ENCODE peak calls at places on chromosomes 7 and 10, in five cellular contexts. One of them, this sample, is unnamed.

GRCh38 chr10:80535671-80536360 is 1.9 kb upstream of the SH2D4B start:
- DNase-seq in lung: peak; percentile 74
- DNase-seq in stomach: peak; percentile 70
- DNase-seq in tibial artery: peak; percentile 82
- DNase-seq in endothelial cell: no peak
- DNase-seq in this sample: peak; percentile 86

GRCh38 chr10:97920865-97921264 is 71.2 kb downstream of the GOLGA7B start:
- DNase-seq in lung: no peak
- DNase-seq in stomach: no peak
- DNase-seq in tibial artery: no peak
- DNase-seq in endothelial cell: no peak
- DNase-seq in this sample: no peak

GRCh38 chr10:33571616-33572015 is 237.1 kb upstream of the NRP1 start:
- DNase-seq in lung: no peak
- DNase-seq in stomach: no peak
- DNase-seq in tibial artery: no peak
- DNase-seq in endothelial cell: no peak
- DNase-seq in this sample: peak; percentile 63

GRCh38 chr10:79304479-79305087 is 42.7 kb upstream of the PPIF start:
- DNase-seq in lung: no peak
- DNase-seq in stomach: no peak
- DNase-seq in tibial artery: no peak
- DNase-seq in endothelial cell: no peak
- DNase-seq in this sample: no peak

GRCh38 chr7:50476953-50477625 is 26.9 kb upstream of the FIGNL1 start:
- DNase-seq in lung: no peak
- DNase-seq in stomach: no peak
- DNase-seq in tibial artery: no peak
- DNase-seq in endothelial cell: no peak
- DNase-seq in this sample: no peak

GRCh38 chr7:42726066-42726785 is 185.6 kb downstream of the C7orf25 start:
- DNase-seq in lung: no peak
- DNase-seq in stomach: no peak
- DNase-seq in tibial artery: no peak
- DNase-seq in endothelial cell: no peak
- DNase-seq in this sample: no peak

GRCh38 chr10:88896336-88897018 is 16.4 kb downstream of the STAMBPL1 start:
- DNase-seq in lung: no peak
- DNase-seq in stomach: no peak
- DNase-seq in tibial artery: no peak
- DNase-seq in endothelial cell: no peak
- DNase-seq in this sample: no peak

GRCh38 chr10:114504769-114505579 is 100.7 kb upstream of the AFAP1L2 start:
- DNase-seq in lung: peak; percentile 57
- DNase-seq in stomach: peak; percentile 61
- DNase-seq in tibial artery: no peak
- DNase-seq in endothelial cell: no peak
- DNase-seq in this sample: peak; percentile 66

GRCh38 chr7:137545059-137545730 is 201.7 kb upstream of the PTN start:
- DNase-seq in lung: no peak
- DNase-seq in stomach: no peak
- DNase-seq in tibial artery: no peak
- DNase-seq in endothelial cell: no peak
- DNase-seq in this sample: no peak

GRCh38 chr10:1462521-1462920 is 274.8 kb downstream of the ADARB2 start:
- DNase-seq in lung: no peak
- DNase-seq in stomach: no peak
- DNase-seq in tibial artery: no peak
- DNase-seq in endothelial cell: no peak
- DNase-seq in this sample: no peak

GRCh38 chr10:97713351-97713827 is at the start of gene MARVELD1:
- DNase-seq in lung: peak; percentile 73
- DNase-seq in stomach: no peak
- DNase-seq in tibial artery: peak; percentile 91
- DNase-seq in endothelial cell: peak; percentile 21
- DNase-seq in this sample: peak; percentile 83

GRCh38 chr10:130958981-130959751 is 352.4 kb downstream of the TCERG1L start:
- DNase-seq in lung: no peak
- DNase-seq in stomach: no peak
- DNase-seq in tibial artery: no peak
- DNase-seq in endothelial cell: no peak
- DNase-seq in this sample: no peak

GRCh38 chr10:110433740-110434139 is 64.0 kb upstream of the DUSP5 start:
- DNase-seq in lung: no peak
- DNase-seq in stomach: peak; percentile 69
- DNase-seq in tibial artery: peak; percentile 45
- DNase-seq in endothelial cell: no peak
- DNase-seq in this sample: no peak

GRCh38 chr7:99733448-99733847 is 1.5 kb downstream of the CYP3A7 start:
- DNase-seq in lung: no peak
- DNase-seq in stomach: no peak
- DNase-seq in tibial artery: no peak
- DNase-seq in endothelial cell: peak; percentile 5
- DNase-seq in this sample: no peak

GRCh38 chr7:51251292-51251691 is 65.3 kb downstream of the COBL start:
- DNase-seq in lung: no peak
- DNase-seq in stomach: no peak
- DNase-seq in tibial artery: no peak
- DNase-seq in endothelial cell: no peak
- DNase-seq in this sample: no peak

GRCh38 chr7:81029523-81029922 is 110.7 kb upstream of the SEMA3C start:
- DNase-seq in lung: no peak
- DNase-seq in stomach: no peak
- DNase-seq in tibial artery: no peak
- DNase-seq in endothelial cell: no peak
- DNase-seq in this sample: no peak

GRCh38 chr7:66697451-66698438 is 42.8 kb upstream of the RABGEF1 start:
- DNase-seq in lung: no peak
- DNase-seq in stomach: no peak
- DNase-seq in tibial artery: peak; percentile 92
- DNase-seq in endothelial cell: no peak
- DNase-seq in this sample: no peak

GRCh38 chr10:5229019-5229418 is 32.4 kb downstream of the AKR1C4 start:
- DNase-seq in lung: no peak
- DNase-seq in stomach: no peak
- DNase-seq in tibial artery: no peak
- DNase-seq in endothelial cell: no peak
- DNase-seq in this sample: no peak

GRCh38 chr7:30650455-30650854 is 31.8 kb downstream of the CRHR2 start:
- DNase-seq in lung: no peak
- DNase-seq in stomach: no peak
- DNase-seq in tibial artery: no peak
- DNase-seq in endothelial cell: no peak
- DNase-seq in this sample: no peak

GRCh38 chr7:2732959-2733584 is 45.1 kb downstream of the AMZ1 start:
- DNase-seq in lung: no peak
- DNase-seq in stomach: peak; percentile 74
- DNase-seq in tibial artery: peak; percentile 90
- DNase-seq in endothelial cell: no peak
- DNase-seq in this sample: peak; percentile 32

GRCh38 chr10:13712799-13713581 is 126.2 kb downstream of the PRPF18 start:
- DNase-seq in lung: peak; percentile 71
- DNase-seq in stomach: peak; percentile 49
- DNase-seq in tibial artery: peak; percentile 86
- DNase-seq in endothelial cell: no peak
- DNase-seq in this sample: peak; percentile 80

GRCh38 chr10:32981760-32982159 is 23.7 kb upstream of the ITGB1 start:
- DNase-seq in lung: no peak
- DNase-seq in stomach: peak; percentile 50
- DNase-seq in tibial artery: no peak
- DNase-seq in endothelial cell: no peak
- DNase-seq in this sample: no peak

GRCh38 chr10:112724404-112724991 is 225.5 kb upstream of the TCF7L2 start:
- DNase-seq in lung: no peak
- DNase-seq in stomach: no peak
- DNase-seq in tibial artery: no peak
- DNase-seq in endothelial cell: no peak
- DNase-seq in this sample: peak; percentile 33

GRCh38 chr7:102066476-102066875 is 220.2 kb upstream of the SH2B2 start:
- DNase-seq in lung: no peak
- DNase-seq in stomach: no peak
- DNase-seq in tibial artery: no peak
- DNase-seq in endothelial cell: no peak
- DNase-seq in this sample: no peak

GRCh38 chr7:102072636-102073209 is 213.9 kb upstream of the SH2B2 start:
- DNase-seq in lung: no peak
- DNase-seq in stomach: no peak
- DNase-seq in tibial artery: no peak
- DNase-seq in endothelial cell: no peak
- DNase-seq in this sample: no peak

GRCh38 chr7:102068846-102069245 is 217.8 kb upstream of the SH2B2 start:
- DNase-seq in lung: no peak
- DNase-seq in stomach: no peak
- DNase-seq in tibial artery: no peak
- DNase-seq in endothelial cell: no peak
- DNase-seq in this sample: no peak

GRCh38 chr7:102072003-102072402 is 214.7 kb upstream of the SH2B2 start:
- DNase-seq in lung: no peak
- DNase-seq in stomach: no peak
- DNase-seq in tibial artery: no peak
- DNase-seq in endothelial cell: no peak
- DNase-seq in this sample: no peak

DNA sequence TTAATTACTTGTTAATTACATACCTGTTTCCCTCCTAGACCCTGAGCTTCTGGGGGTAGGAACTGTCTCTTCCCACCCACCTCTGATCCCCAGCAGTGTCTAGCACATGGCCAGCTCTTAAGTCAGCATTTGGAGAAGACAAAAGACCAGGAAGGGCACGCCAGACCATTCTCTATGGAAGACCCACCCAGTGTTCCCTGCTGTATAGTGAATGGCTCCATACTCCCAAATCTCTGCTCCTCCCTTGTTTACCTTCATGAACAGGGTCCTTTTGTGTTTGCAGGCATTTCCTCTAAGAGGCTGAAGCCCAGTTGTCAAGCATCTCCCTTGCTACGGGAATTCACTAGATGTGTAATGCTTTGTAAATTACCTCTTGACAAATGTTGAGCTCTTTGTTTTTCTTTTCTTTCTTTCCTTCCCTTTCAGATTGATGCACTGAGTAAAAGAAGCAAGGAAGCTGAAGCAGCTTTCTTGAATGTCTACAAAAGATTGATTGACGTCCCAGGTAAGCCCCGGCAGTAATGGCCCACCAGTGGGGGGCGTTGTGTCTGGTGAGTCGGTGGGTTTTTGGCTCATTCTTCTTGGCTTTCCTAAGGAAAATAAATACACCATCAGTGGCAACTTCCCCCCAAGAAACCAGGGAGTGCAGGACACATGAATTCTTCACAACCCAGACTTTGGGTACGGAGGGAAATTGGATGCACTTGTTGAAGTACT is 216.6 kb upstream of the SH2B2 start:
- DNase-seq in lung: no peak
- DNase-seq in stomach: no peak
- DNase-seq in tibial artery: no peak
- DNase-seq in endothelial cell: no peak
- DNase-seq in this sample: no peak
- TF ChIP-seq CTCF in lung: no peak
- TF ChIP-seq CTCF in stomach: no peak
- TF ChIP-seq CTCF in tibial artery: no peak
- TF ChIP-seq CTCF in endothelial cell: peak; percentile 28
- TF ChIP-seq CTCF in this sample: no peak

DNA sequence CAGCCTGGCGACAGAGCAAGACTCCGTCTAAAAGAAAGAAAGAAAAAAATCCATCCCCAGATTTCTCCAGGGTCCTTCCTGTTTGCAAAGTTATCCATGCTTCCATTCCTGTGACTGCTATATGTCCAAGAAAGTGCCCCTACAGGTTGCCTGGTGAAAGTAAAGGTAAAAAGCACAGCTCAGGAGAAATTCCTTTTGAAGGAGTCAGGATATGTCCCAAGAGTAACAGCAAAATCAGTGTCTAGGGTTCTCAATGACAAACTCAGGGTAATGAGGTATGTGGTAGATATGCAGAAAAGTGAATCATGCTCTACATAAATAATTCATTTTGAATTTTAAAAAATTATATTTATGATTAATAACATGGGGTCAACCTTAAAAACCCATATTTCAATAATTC is 91.5 kb downstream of the CTTNBP2 start:
- DNase-seq in lung: no peak
- DNase-seq in stomach: no peak
- DNase-seq in tibial artery: no peak
- DNase-seq in endothelial cell: no peak
- DNase-seq in this sample: no peak
- TF ChIP-seq CTCF in lung: no peak
- TF ChIP-seq CTCF in stomach: no peak
- TF ChIP-seq CTCF in tibial artery: no peak
- TF ChIP-seq CTCF in endothelial cell: no peak
- TF ChIP-seq CTCF in this sample: no peak

DNA sequence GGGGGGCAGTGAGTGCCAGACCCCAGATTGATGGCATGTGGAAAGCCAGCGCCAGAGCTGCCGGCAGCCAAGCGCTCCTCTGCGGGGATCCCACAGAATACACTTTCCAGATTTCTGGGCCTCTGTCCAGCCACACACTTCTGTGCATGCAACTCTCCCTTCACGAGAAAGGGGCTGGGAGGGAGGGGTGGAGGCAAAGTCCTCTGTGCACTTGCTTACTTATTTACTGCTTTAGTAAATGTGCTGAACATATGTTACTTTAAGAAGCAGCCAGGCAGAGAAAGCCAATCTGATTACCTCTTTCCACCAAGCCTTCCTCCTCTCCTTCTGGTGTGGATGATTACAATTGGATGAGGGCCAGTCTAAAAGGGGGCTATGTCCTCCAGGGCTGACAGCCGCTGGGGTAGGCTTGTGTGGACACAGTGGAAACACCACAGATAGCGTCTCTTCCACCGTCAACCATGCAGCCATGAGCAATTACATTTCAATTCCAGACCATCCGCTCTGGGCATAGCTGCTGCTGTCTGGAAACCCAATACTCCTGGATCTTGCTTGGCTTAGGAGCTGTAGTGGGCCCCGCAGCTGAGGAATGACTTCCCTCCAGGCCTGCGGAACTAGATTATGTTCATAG is 322.8 kb upstream of the ANKRD30A start:
- DNase-seq in lung: peak; percentile 55
- DNase-seq in stomach: no peak
- DNase-seq in tibial artery: no peak
- DNase-seq in endothelial cell: no peak
- DNase-seq in this sample: no peak
- TF ChIP-seq CTCF in lung: no peak
- TF ChIP-seq CTCF in stomach: no peak
- TF ChIP-seq CTCF in tibial artery: no peak
- TF ChIP-seq CTCF in endothelial cell: no peak
- TF ChIP-seq CTCF in this sample: no peak

GRCh38 chr7:133560900-133561299 is 308.0 kb downstream of the EXOC4 start:
- DNase-seq in lung: no peak
- DNase-seq in stomach: no peak
- DNase-seq in tibial artery: no peak
- DNase-seq in endothelial cell: no peak
- DNase-seq in this sample: no peak

GRCh38 chr7:133562617-133563016 is 309.7 kb downstream of the EXOC4 start:
- DNase-seq in lung: no peak
- DNase-seq in stomach: no peak
- DNase-seq in tibial artery: no peak
- DNase-seq in endothelial cell: no peak
- DNase-seq in this sample: no peak

GRCh38 chr7:133563196-133563707 is 310.4 kb downstream of the EXOC4 start:
- DNase-seq in lung: no peak
- DNase-seq in stomach: no peak
- DNase-seq in tibial artery: no peak
- DNase-seq in endothelial cell: no peak
- DNase-seq in this sample: no peak

GRCh38 chr7:133561361-133561760 is 308.5 kb downstream of the EXOC4 start:
- DNase-seq in lung: no peak
- DNase-seq in stomach: no peak
- DNase-seq in tibial artery: no peak
- DNase-seq in endothelial cell: no peak
- DNase-seq in this sample: no peak

GRCh38 chr7:133564484-133564883 is 311.6 kb downstream of the EXOC4 start:
- DNase-seq in lung: no peak
- DNase-seq in stomach: no peak
- DNase-seq in tibial artery: no peak
- DNase-seq in endothelial cell: no peak
- DNase-seq in this sample: no peak
- TF ChIP-seq CTCF in lung: no peak
- TF ChIP-seq CTCF in stomach: no peak
- TF ChIP-seq CTCF in tibial artery: no peak
- TF ChIP-seq CTCF in endothelial cell: peak; percentile 31
- TF ChIP-seq CTCF in this sample: no peak